ENCODE peak calls at places on chromosomes 12 and 14, in six cellular contexts. Y, Q, M, G, B and D are unnamed samples. For H3K4me1, the result is how much of the 10 kb centered on the place peaks cover.

GRCh38 chr12:52539024-52539820 is 13.7 kb downstream of the KRT71 start:
- DNase-seq in Q (no peak), Y (peak), G (no peak), B (no peak), M (no peak), D (peak)

GRCh38 chr14:104247336-104248202 is 109.2 kb downstream of the KIF26A start:
- DNase-seq in Q (no peak), G (no peak), B (no peak), Y (no peak), M (no peak), D (no peak)

GRCh38 chr14:50257728-50258127 is 26.4 kb upstream of the SOS2 start:
- DNase-seq in G (no peak), Q (peak), M (no peak), B (no peak), Y (no peak), D (no peak)

GRCh38 chr12:117039891-117040309 is 59.3 kb downstream of the TESC start:
- DNase-seq in M (no peak), B (no peak), Y (no peak), Q (no peak), G (no peak), D (no peak)

GRCh38 chr14:104499784-104500496 is 79.6 kb upstream of the C14orf180 start:
- DNase-seq in Y (no peak), G (no peak), B (no peak), Q (no peak), M (no peak), D (no peak)

GRCh38 chr12:57319678-57320469 is 68.9 kb upstream of the STAC3 start:
- DNase-seq in M (no peak), Q (peak), B (no peak), Y (no peak), G (no peak), D (no peak)

GRCh38 chr14:55913324-55914035 is 204.7 kb upstream of the PELI2 start:
- DNase-seq in M (no peak), G (no peak), Q (no peak), B (no peak), Y (peak), D (no peak)

GRCh38 chr12:112813836-112814235 is 22.3 kb downstream of the RPH3A start:
- DNase-seq in Q (no peak), G (no peak), M (no peak), B (no peak), Y (no peak), D (no peak)

GRCh38 chr14:81655423-81656314 is 122.0 kb upstream of the SEL1L start:
- DNase-seq in B (peak), Q (peak), Y (no peak), M (no peak), G (no peak), D (no peak)

GRCh38 chr14:100994082-100994481 is 90.6 kb upstream of the RTL1 start:
- DNase-seq in Y (peak), Q (no peak), G (peak), B (no peak), M (no peak), D (peak)

GRCh38 chr12:120960657-120961056 is 17.7 kb upstream of the HNF1A start:
- DNase-seq in B (no peak), M (no peak), G (no peak), Q (no peak), Y (no peak), D (no peak)

GRCh38 chr12:108599948-108600701 is 2.2 kb upstream of the TMEM119 start:
- DNase-seq in M (no peak), G (no peak), Y (no peak), Q (no peak), B (no peak), D (no peak)

GRCh38 chr14:100076133-100076532 is 10.9 kb downstream of the EVL start:
- DNase-seq in G (peak), Y (no peak), M (peak), Q (peak), B (peak), D (peak)

GRCh38 chr14:64873506-64874220 is 6.0 kb downstream of the SPTB start:
- DNase-seq in G (no peak), B (no peak), M (no peak), Y (no peak), Q (no peak), D (peak)

GRCh38 chr14:70897475-70897874 is 9.8 kb upstream of the PCNX1 start:
- DNase-seq in B (no peak), M (no peak), Y (peak), Q (no peak), G (no peak), D (peak)

GRCh38 chr14:38357557-38357956 is 101.7 kb upstream of the CLEC14A start:
- DNase-seq in M (no peak), Y (peak), B (no peak), G (no peak), Q (no peak), D (peak)

GRCh38 chr14:92099802-92100201 is 6.6 kb downstream of the ATXN3 start:
- DNase-seq in Q (no peak), B (no peak), M (no peak), Y (no peak), G (no peak), D (peak)

GRCh38 chr12:30863839-30864238 is 62.7 kb upstream of the TSPAN11 start:
- DNase-seq in Y (no peak), B (no peak), G (no peak), M (no peak), Q (no peak), D (no peak)

GRCh38 chr12:112107728-112108447 is 695 bp downstream of the NAA25 start:
- DNase-seq in G (no peak), M (peak), B (peak), Y (no peak), Q (peak), D (peak)

GRCh38 chr12:79251356-79251755 is 386.8 kb downstream of the SYT1 start:
- DNase-seq in G (no peak), Q (no peak), M (no peak), Y (peak), B (no peak), D (peak)

GRCh38 chr12:6549379-6550151 is 6.3 kb downstream of the IFFO1 start:
- DNase-seq in Y (no peak), M (no peak), Q (no peak), G (no peak), B (no peak), D (no peak)

GRCh38 chr12:6927379-6927991 is at the start of gene ATN1:
- DNase-seq in M (peak), Y (peak), B (peak), Q (peak), G (no peak), D (peak)

GRCh38 chr12:116924558-116925453 is 14.1 kb downstream of the FBXW8 start:
- DNase-seq in B (no peak), M (peak), Q (peak), Y (peak), G (peak), D (peak)

GRCh38 chr14:33568935-33569579 is 381.8 kb downstream of the EGLN3 start:
- DNase-seq in Q (no peak), G (no peak), B (no peak), Y (peak), M (no peak), D (peak)

GRCh38 chr12:11667159-11667558 is 17.7 kb downstream of the ETV6 start:
- DNase-seq in Y (no peak), Q (no peak), G (no peak), M (no peak), B (no peak), D (no peak)

GRCh38 chr12:11666651-11667050 is 17.2 kb downstream of the ETV6 start:
- DNase-seq in M (no peak), G (no peak), B (peak), Y (no peak), Q (no peak), D (no peak)

GRCh38 chr12:11672361-11672760 is 22.9 kb downstream of the ETV6 start:
- DNase-seq in Y (no peak), B (no peak), G (no peak), Q (no peak), M (no peak), D (no peak)

GRCh38 chr12:11668611-11669010 is 19.1 kb downstream of the ETV6 start:
- DNase-seq in B (no peak), G (no peak), Q (no peak), Y (no peak), M (no peak), D (no peak)

GRCh38 chr12:11669348-11669747 is 19.9 kb downstream of the ETV6 start:
- DNase-seq in M (no peak), Q (no peak), B (peak), Y (no peak), G (no peak), D (no peak)
- H3K4me1 ChIP-seq in M (under half), Q (under half), B (under half), Y (under half), G (under half), D (under half)

DNA sequence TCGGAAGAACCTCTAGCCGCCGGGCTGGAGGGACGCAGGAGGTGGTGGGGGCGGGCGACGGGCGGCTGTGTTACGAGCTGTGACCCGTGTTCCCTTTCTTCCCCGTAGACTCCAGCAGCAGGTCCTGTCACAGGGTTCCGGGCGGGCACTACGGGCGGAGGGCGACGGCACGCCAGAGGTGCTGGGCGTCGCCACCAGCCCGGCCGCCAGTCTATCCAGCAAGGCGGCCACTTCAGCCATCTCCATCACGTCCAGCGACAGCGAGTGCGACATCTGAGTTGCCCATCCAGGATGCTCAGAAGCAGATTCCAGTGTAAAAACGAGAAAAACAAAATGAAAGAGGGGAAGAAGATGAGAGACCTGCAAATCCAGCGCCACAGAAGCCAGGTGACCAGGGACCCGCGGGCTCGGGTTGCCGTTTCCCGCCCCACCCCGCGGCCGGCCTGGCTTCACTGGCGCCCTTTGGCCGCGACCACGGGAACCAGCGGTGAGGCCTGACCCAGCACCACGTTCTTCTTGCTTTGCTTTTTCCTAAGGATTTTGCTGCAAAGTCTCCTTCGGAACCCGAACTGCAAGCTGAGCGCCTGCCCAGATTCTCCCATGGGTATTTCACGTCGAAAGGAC is 2.1 kb downstream of the SIX6 start:
- DNase-seq in B (peak), Y (no peak), Q (no peak), M (no peak), G (no peak), D (no peak)
- TF ChIP-seq EZH2 in B (peak), Y (peak), Q (no peak), M (no peak), G (no peak), D (peak)

DNA sequence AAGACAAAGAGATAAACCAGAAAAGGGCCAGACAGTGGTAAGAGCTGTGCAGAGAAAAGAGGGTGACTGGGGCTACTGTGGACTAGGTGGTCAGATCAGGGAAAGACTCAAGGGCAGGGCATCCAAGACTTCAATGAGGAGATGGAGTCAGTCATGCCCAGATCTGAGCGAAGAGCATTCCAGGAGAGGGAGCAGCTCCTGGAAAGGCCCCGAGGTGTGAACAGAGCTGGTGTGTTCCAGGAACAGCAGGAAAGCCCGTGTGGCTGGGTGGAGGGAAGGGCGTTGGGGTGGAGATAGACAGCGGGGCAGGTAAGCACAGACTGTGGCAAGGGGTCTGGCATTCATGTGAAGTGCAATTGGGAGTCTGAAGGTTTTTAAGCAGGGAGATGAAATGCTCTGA is 16.8 kb downstream of the TTC7B start:
- DNase-seq in B (no peak), Y (no peak), G (no peak), M (no peak), Q (no peak), D (no peak)
- H3K4me1 ChIP-seq in B (under half), Y (under half), G (under half), M (under half), Q (under half), D (under half)

GRCh38 chr14:69484444-69485113 is at the start of gene PLEKHD1:
- DNase-seq in Q (no peak), G (peak), M (no peak), Y (no peak), B (peak), D (peak)
- TF ChIP-seq EZH2 in Q (no peak), G (no peak), M (no peak), Y (peak), B (no peak), D (no peak)

GRCh38 chr12:2346405-2346804 is 293.6 kb downstream of the CACNA1C start:
- DNase-seq in M (no peak), Q (no peak), B (no peak), G (no peak), Y (no peak), D (peak)

GRCh38 chr12:2347137-2347843 is 294.5 kb downstream of the CACNA1C start:
- DNase-seq in Y (no peak), M (no peak), Q (no peak), B (no peak), G (no peak), D (no peak)

GRCh38 chr12:2348477-2348852 is 295.7 kb downstream of the CACNA1C start:
- DNase-seq in B (no peak), M (no peak), G (no peak), Q (no peak), Y (no peak), D (no peak)

GRCh38 chr12:2345902-2346301 is 293.1 kb downstream of the CACNA1C start:
- DNase-seq in M (no peak), Y (no peak), B (no peak), G (no peak), Q (no peak), D (no peak)

DNA sequence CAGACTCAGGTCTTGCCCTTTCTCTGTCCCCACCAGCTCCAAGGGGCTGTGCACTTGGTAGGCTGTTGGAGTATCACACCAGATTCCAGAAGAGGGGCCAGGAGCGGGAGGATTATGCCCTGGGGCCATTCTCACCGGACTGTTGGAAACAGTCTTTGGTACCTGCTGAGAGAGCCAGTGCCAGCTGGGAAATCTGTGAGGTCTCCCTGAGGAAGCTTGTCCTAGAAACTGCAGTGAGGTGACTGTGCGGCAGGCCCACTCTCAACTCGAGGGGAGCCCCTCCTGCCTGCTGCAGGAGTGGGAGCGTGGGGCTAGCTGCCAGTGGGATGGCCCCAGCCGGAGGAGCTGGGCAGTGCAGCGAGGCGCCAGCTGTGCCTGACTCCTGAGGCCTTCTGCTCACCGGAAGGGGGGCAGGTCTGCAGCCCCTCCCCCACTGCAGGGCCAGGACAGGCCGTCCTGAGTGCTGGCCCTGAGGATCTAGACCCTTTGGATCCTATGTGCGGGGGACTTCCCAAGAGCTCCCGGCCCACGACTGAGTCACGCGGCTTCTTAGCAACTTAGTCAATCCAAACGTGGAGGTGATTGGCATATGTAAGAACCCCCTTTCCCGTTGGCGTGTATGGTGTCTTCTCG is 295.2 kb downstream of the CACNA1C start:
- DNase-seq in G (no peak), Q (no peak), Y (no peak), M (no peak), B (no peak), D (no peak)
- H3K4me1 ChIP-seq in G (under half), Q (under half), Y (under half), M (under half), B (under half), D (under half)

DNA sequence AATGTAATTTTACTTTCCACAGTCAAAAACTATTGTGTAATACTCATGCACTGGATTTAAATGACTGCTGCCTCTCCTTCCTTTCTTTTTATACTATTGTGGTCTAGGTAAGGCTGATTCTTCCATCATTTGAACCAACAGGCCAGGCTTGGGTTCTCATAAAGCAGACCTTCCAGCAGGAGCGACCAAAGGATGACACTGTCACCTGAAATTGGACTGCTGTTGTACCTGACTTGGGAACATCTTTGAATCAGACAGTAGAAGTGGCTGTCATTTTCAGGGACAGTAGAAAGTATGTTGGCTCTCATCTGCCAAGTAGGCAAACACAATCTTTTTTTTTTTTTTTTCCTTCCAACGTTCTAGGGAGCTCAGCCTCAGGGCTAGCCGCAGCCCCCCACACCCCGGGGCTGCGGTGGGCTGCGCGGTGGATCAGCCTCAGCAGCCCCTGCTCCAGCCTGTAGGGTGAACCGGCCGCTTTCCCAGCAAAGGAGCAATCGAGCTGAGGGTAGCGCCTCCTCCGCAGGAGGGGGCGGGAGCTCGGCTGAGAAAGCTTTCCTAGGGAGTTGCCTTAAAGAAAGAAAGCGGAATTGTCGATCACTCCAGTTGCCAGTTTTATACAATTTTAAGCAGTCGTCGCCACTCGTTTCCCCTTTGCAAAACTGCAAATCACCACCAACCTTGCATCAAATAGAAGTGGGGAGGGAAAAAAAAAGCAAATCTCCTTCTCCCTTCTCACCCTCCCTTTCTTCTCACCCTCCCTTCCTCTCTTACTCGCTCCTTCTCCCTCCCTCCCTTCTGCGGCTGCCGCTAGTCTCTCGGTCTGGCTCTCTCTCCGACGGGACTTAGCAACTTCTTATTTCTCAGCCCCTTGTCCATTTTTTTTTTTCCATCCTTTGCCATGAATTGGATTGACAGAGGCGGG is at the start of gene PDE3A:
- DNase-seq in B (peak), M (no peak), Y (peak), Q (no peak), G (peak), D (peak)
- TF ChIP-seq EZH2 in B (no peak), M (no peak), Y (no peak), Q (no peak), G (no peak), D (no peak)

DNA sequence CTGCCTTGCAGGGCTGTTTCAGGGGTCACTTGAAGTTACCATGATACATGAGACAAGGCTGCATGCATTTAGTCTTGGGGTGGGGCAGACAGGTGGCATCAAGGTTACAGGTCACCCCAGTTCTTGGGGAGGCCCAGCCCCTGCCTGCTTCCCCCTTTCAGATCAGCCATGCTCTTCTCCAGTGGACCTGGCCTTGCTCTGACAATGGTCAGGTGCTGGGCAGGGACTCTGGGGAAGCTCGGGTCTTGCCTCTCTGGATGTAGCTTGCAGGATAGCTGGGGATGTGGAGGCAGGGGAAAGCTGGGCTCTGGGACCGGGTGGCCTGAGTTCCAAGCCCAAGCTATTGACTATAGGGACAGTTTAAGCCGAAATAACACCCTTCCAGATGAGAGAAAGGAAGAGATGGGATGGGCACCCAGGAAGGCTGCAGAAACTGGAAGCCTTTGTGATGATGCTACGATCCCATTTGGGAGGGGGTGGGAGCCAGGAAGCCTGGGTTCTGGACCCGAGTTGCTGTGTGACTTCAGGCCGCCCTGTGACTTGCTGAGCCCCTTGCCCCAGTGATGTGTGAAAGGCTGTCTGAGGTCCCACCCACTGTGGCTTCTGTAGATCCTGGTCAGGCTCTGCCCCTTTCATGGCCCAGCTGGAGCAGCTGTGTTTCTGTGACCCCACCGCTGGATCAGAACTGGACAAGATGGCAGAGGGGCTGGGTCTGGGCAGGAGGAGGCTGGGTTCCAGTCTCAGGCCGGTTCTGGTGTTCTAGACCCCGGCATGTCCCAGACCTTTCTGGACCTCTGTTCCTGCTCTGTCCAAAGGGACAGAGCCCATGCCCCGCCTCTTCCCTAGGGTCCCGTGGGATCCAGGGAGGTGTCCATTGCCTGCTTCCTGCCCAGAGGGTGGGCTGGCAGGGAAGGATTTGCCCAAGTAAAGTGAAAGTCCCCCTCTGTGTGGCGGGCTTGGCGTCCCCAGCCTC is 2.1 kb downstream of the TNFAIP2 start:
- DNase-seq in Q (no peak), M (no peak), G (no peak), Y (no peak), B (no peak), D (no peak)
- H3K4me1 ChIP-seq in Q (half or more), M (under half), G (under half), Y (under half), B (under half), D (under half)

GRCh38 chr14:51328942-51329350 is 88.9 kb downstream of the TMX1 start:
- DNase-seq in Y (no peak), Q (no peak), B (no peak), M (no peak), G (no peak), D (peak)

GRCh38 chr14:51327376-51327775 is 87.3 kb downstream of the TMX1 start:
- DNase-seq in M (no peak), B (no peak), Q (no peak), G (no peak), Y (peak), D (peak)

GRCh38 chr14:51323492-51323891 is 83.4 kb downstream of the TMX1 start:
- DNase-seq in M (no peak), G (no peak), B (no peak), Y (no peak), Q (no peak), D (no peak)

GRCh38 chr14:51331651-51332367 is 91.8 kb downstream of the TMX1 start:
- DNase-seq in B (no peak), M (no peak), Y (no peak), Q (no peak), G (no peak), D (no peak)

GRCh38 chr14:51328089-51328941 is 88.3 kb downstream of the TMX1 start:
- DNase-seq in G (no peak), Y (peak), M (peak), B (peak), Q (no peak), D (peak)
- TF ChIP-seq EZH2 in G (no peak), Y (no peak), M (no peak), B (no peak), Q (no peak), D (no peak)